ENCODE peak calls at places on chromosomes 11 and 22, in five cellular contexts. R is neural progenitor cell, U is hepatocyte, D is fibroblast of lung, M is H1. L is an unnamed sample.
A peak's percentile ranks its signal among the peaks of the same experiment; 100 is the strongest.

GRCh38 chr11:70142171-70142875 is 60.8 kb upstream of the FADD start:
- DNase-seq in R (peak; percentile 50), U (peak; percentile 58), D (no peak), M (no peak), L (peak; percentile 17)

GRCh38 chr11:26960265-26960664 is 33.6 kb upstream of the FIBIN start:
- DNase-seq in R (no peak), U (no peak), D (no peak), M (no peak), L (peak; percentile 77)

GRCh38 chr11:22244986-22245592 is 52.2 kb downstream of the ANO5 start:
- DNase-seq in R (peak; percentile 79), U (peak; percentile 68), D (peak; percentile 30), M (peak; percentile 25), L (peak; percentile 70)

GRCh38 chr22:19179472-19180048 is 1.0 kb upstream of the SLC25A1 start:
- DNase-seq in R (peak; percentile 90), U (peak; percentile 92), D (peak; percentile 88), M (peak; percentile 73), L (peak; percentile 90)

GRCh38 chr11:87331273-87331672 is 293.5 kb downstream of the TMEM135 start:
- DNase-seq in R (no peak), U (no peak), D (no peak), M (no peak), L (no peak)

GRCh38 chr22:25833091-25833490 is 91.1 kb downstream of the MYO18B start:
- DNase-seq in R (no peak), U (no peak), D (no peak), M (no peak), L (no peak)

GRCh38 chr11:124670732-124671131 is 2.8 kb downstream of the SIAE start:
- DNase-seq in R (no peak), U (no peak), D (peak; percentile 24), M (no peak), L (peak; percentile 13)

GRCh38 chr11:9901931-9902330 is 238.1 kb downstream of the SWAP70 start:
- DNase-seq in R (no peak), U (peak; percentile 14), D (no peak), M (no peak), L (no peak)

GRCh38 chr22:47032091-47032943 is 269.9 kb downstream of the TBC1D22A start:
- DNase-seq in R (no peak), U (no peak), D (no peak), M (no peak), L (peak; percentile 19)

GRCh38 chr11:111387318-111387863 is 8.3 kb upstream of the POU2AF1 start:
- DNase-seq in R (no peak), U (no peak), D (no peak), M (no peak), L (no peak)

GRCh38 chr11:100942016-100942415 is 187.6 kb downstream of the PGR start:
- DNase-seq in R (no peak), U (no peak), D (peak; percentile 64), M (no peak), L (peak; percentile 10)

GRCh38 chr11:66283461-66284105 is 5.4 kb downstream of the YIF1A start:
- DNase-seq in R (no peak), U (no peak), D (no peak), M (no peak), L (no peak)

GRCh38 chr22:18103527-18104269 is 6.9 kb upstream of the TUBA8 start:
- DNase-seq in R (no peak), U (no peak), D (no peak), M (no peak), L (no peak)

GRCh38 chr22:49827307-49827852 is 293 bp downstream of the BRD1 start:
- DNase-seq in R (peak; percentile 67), U (peak; percentile 52), D (no peak), M (no peak), L (peak; percentile 69)

GRCh38 chr11:70364745-70365535 is 33.4 kb upstream of the CTTN start:
- DNase-seq in R (no peak), U (no peak), D (no peak), M (no peak), L (no peak)

GRCh38 chr22:24981656-24982055 is 29.1 kb downstream of the KIAA1671 start:
- DNase-seq in R (no peak), U (no peak), D (no peak), M (no peak), L (no peak)

GRCh38 chr11:45665206-45665932 is at the start of gene CHST1:
- DNase-seq in R (peak; percentile 74), U (peak; percentile 62), D (no peak), M (no peak), L (peak; percentile 60)

GRCh38 chr11:110529043-110529442 is 99.3 kb downstream of the FDX1 start:
- DNase-seq in R (peak; percentile 12), U (no peak), D (no peak), M (no peak), L (peak; percentile 17)

GRCh38 chr11:75280770-75281468 is 40.3 kb downstream of the TPBGL start:
- DNase-seq in R (no peak), U (no peak), D (no peak), M (no peak), L (no peak)

GRCh38 chr11:120037111-120037510 is 100.8 kb downstream of the TRIM29 start:
- DNase-seq in R (no peak), U (no peak), D (no peak), M (no peak), L (no peak)

GRCh38 chr11:46348566-46348981 is 1.3 kb downstream of the DGKZ start:
- DNase-seq in R (no peak), U (no peak), D (no peak), M (no peak), L (no peak)

GRCh38 chr11:119618208-119618909 is 110.6 kb downstream of the NECTIN1 start:
- DNase-seq in R (peak; percentile 46), U (no peak), D (no peak), M (no peak), L (no peak)

GRCh38 chr11:72578541-72578940 is 95.7 kb downstream of the PDE2A start:
- DNase-seq in R (no peak), U (no peak), D (no peak), M (no peak), L (no peak)

GRCh38 chr11:102287963-102288744 is 29.1 kb upstream of the BIRC3 start:
- DNase-seq in R (peak; percentile 86), U (peak; percentile 88), D (peak; percentile 85), M (no peak), L (peak; percentile 88)

GRCh38 chr11:128029219-128029722 is 558.1 kb downstream of the ETS1 start:
- DNase-seq in R (no peak), U (no peak), D (no peak), M (no peak), L (no peak)

GRCh38 chr22:38240734-38241252 is 32.0 kb downstream of the TMEM184B start:
- DNase-seq in R (peak; percentile 84), U (peak; percentile 82), D (peak; percentile 77), M (peak; percentile 46), L (peak; percentile 93)

GRCh38 chr11:93573184-93573583 is 30.0 kb upstream of the SMCO4 start:
- DNase-seq in R (no peak), U (no peak), D (no peak), M (no peak), L (peak; percentile 36)

GRCh38 chr11:73266644-73267015 is 5.5 kb upstream of the P2RY6 start:
- DNase-seq in R (no peak), U (no peak), D (no peak), M (no peak), L (no peak)

GRCh38 chr11:129950319-129951034 is 52.2 kb downstream of the PRDM10 start:
- DNase-seq in R (peak; percentile 6), U (peak; percentile 68), D (peak; percentile 88), M (no peak), L (peak; percentile 22)

GRCh38 chr22:19412478-19412877 is 19.1 kb downstream of the HIRA start:
- DNase-seq in R (no peak), U (no peak), D (no peak), M (no peak), L (no peak)

GRCh38 chr22:31872209-31872608 is 72.1 kb upstream of the YWHAH start:
- DNase-seq in R (peak; percentile 23), U (no peak), D (no peak), M (no peak), L (no peak)

GRCh38 chr11:33674035-33674814 is 26.4 kb downstream of the C11orf91 start:
- DNase-seq in R (no peak), U (no peak), D (no peak), M (no peak), L (peak; percentile 78)

GRCh38 chr11:2142300-2142759 is 3.1 kb upstream of the IGF2 start:
- DNase-seq in R (no peak), U (no peak), D (peak; percentile 48), M (no peak), L (peak; percentile 72)
- TF ChIP-seq EZH2 in R (no peak), U (peak; percentile 25), D (no peak), M (no peak), L (no peak)

DNA sequence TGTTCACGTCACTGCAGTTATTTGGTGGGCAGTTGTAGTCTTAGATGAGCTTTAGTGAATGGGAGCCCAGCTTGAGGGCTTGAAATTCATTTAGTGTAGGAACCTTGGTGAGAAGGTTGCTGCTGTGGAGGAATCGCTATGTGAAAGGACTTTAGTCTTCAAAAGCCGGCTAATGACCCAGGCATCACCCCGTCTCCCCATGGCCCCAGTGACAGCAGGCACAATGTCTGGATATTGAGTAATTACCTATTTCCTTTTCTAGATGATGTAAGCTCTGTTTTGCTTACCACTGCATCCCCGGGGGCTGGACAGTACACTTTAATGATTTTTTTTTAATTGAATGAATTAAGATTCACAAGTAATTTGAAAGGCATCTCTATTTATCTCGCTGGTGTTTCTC is 283.2 kb downstream of the ST3GAL4 start:
- DNase-seq in R (no peak), U (no peak), D (no peak), M (no peak), L (peak; percentile 16)
- H3K4me2 ChIP-seq in R (peak overlapping the region; percentile 11), U (no peak overlapping the region), D (no peak overlapping the region), M (no peak overlapping the region), L (peak overlapping the region; percentile 38)

GRCh38 chr11:67300756-67301312 is 2.5 kb upstream of the SSH3 start:
- DNase-seq in R (no peak), U (no peak), D (no peak), M (no peak), L (no peak)

GRCh38 chr11:67302571-67303131 is 679 bp upstream of the SSH3 start:
- DNase-seq in R (peak; percentile 78), U (peak; percentile 66), D (peak; percentile 29), M (no peak), L (peak; percentile 37)

GRCh38 chr11:67301951-67302516 is 1.3 kb upstream of the SSH3 start:
- DNase-seq in R (peak; percentile 71), U (peak; percentile 83), D (peak; percentile 73), M (no peak), L (peak; percentile 44)

GRCh38 chr11:67300256-67300755 is 3.0 kb upstream of the SSH3 start:
- DNase-seq in R (no peak), U (no peak), D (no peak), M (no peak), L (no peak)

DNA sequence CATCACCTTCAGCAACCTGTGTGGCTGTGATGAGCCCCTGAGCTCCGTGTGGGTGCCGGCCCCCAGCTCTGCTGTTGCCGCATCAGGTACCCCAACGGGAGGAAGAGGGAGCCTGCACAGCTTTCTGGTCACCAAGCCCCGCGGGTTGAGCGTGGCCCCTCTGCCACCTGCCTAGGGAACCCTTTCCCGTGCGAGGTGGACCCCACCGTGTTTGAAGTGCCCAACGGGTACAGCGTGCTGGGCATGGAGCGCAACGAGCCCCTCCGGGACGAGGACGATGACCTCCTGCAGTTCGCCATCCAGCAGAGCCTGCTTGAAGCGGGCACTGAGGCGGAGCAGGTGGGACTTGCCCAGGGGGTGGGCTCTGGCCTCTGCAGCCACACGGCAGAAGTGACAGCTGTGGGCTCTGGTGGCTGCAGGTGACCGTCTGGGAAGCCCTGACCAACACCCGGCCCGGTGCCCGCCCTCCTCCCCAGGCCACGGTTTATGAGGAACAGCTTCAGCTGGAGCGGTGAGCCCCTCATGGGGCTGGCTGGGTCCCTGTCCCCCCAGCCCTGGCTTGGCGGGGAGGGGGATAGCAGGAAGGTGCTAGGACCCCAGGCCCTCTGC is 1.9 kb upstream of the SSH3 start:
- DNase-seq in R (no peak), U (peak; percentile 4), D (no peak), M (no peak), L (no peak)
- H3K4me3 ChIP-seq in R (no peak overlapping the region), U (no peak overlapping the region), D (no peak overlapping the region), M (peak overlapping the region; percentile 8), L (no peak overlapping the region)

GRCh38 chr11:368414-369335 is 624 bp upstream of the B4GALNT4 start:
- DNase-seq in R (peak; percentile 65), U (peak; percentile 55), D (no peak), M (no peak), L (peak; percentile 60)
- TF ChIP-seq EZH2 in R (no peak), U (no peak), D (peak; percentile 79), M (no peak), L (peak; percentile 24)